ENCODE peak calls at places on chromosomes 11 and 22, in seven cellular contexts. S, A, U, J, N, W and B are unnamed samples.

GRCh38 chr11:101870510-101870909 is 44.3 kb upstream of the CEP126 start:
- DNase-seq in A (no peak), S (no peak), W (no peak), J (peak; percentile 88), N (peak; percentile 56), U (peak; percentile 91), B (no peak)

GRCh38 chr11:75603791-75604736 is 42.0 kb downstream of the SERPINH1 start:
- DNase-seq in A (no peak), W (no peak), N (peak; percentile 69), S (no peak), U (peak; percentile 96), J (peak; percentile 96), B (no peak)

GRCh38 chr11:123469089-123469488 is 39.0 kb downstream of the GRAMD1B start:
- DNase-seq in U (no peak), J (no peak), N (peak; percentile 13), W (no peak), A (no peak), S (no peak), B (peak; percentile 48)

GRCh38 chr11:59173080-59173963 is 1.4 kb downstream of the DTX4 start:
- DNase-seq in N (no peak), A (peak; percentile 61), U (no peak), S (peak; percentile 90), W (no peak), J (peak; percentile 49), B (peak; percentile 54)

GRCh38 chr11:10307411-10308207 is 2.7 kb downstream of the ADM start:
- DNase-seq in A (peak; percentile 89), W (peak; percentile 88), U (peak; percentile 92), J (peak; percentile 98), S (peak; percentile 97), N (peak; percentile 93), B (peak; percentile 91)

GRCh38 chr22:33379836-33380235 is 321.7 kb upstream of the SYN3 start:
- DNase-seq in A (no peak), W (no peak), J (no peak), U (no peak), N (no peak), S (no peak), B (no peak)

GRCh38 chr11:117953029-117953671 is 23.9 kb upstream of the TMPRSS13 start:
- DNase-seq in W (no peak), A (no peak), N (no peak), U (no peak), S (no peak), J (no peak), B (no peak)

GRCh38 chr11:75422248-75423231 is 10.5 kb downstream of the KLHL35 start:
- DNase-seq in N (no peak), U (no peak), J (no peak), A (no peak), S (no peak), W (no peak), B (no peak)